ENCODE peak calls at places on chromosomes 1 and 21, in six cellular contexts. R is IMR-90; K is psoas muscle; S is CD4-positive, CD25-positive, alpha-beta regulatory T cell; B is Caco-2; W is neural progenitor cell. V is an unnamed sample. For H3K36me3 and H3K4me1, the result is how much of the 10 kb centered on the place peaks cover.

GRCh38 chr1:202810193-202810614 is 550 bp upstream of the PCAT6 start:
- DNase-seq in B (no peak), R (no peak), W (no peak), K (no peak), S (no peak), V (no peak)

GRCh38 chr1:205247130-205247921 is 19.6 kb downstream of the TMCC2 start:
- DNase-seq in B (no peak), S (no peak), R (peak), K (peak), W (no peak), V (no peak)

GRCh38 chr1:226990133-226990716 is 50.1 kb downstream of the COQ8A start:
- DNase-seq in B (no peak), K (peak), W (no peak), S (peak), R (no peak), V (no peak)

GRCh38 chr1:55252942-55253589 is 37.9 kb upstream of the USP24 start:
- DNase-seq in S (no peak), W (no peak), B (no peak), R (no peak), K (no peak), V (no peak)

GRCh38 chr1:25503551-25504426 is 39.6 kb upstream of the LDLRAP1 start:
- DNase-seq in S (peak), K (peak), B (peak), R (no peak), W (peak), V (peak)

GRCh38 chr1:10772711-10773110 is 23.7 kb downstream of the CASZ1 start:
- DNase-seq in B (no peak), S (no peak), R (no peak), K (peak), W (no peak), V (no peak)

GRCh38 chr1:207844374-207844773 is 66.6 kb downstream of the CD34 start:
- DNase-seq in B (no peak), W (no peak), S (no peak), K (no peak), R (no peak), V (no peak)

GRCh38 chr1:244075247-244075722 is 24.2 kb downstream of the ZBTB18 start:
- DNase-seq in R (no peak), K (no peak), S (peak), B (no peak), W (no peak), V (no peak)

GRCh38 chr1:182507685-182508084 is 57.7 kb downstream of the RGSL1 start:
- DNase-seq in B (no peak), W (no peak), R (no peak), K (no peak), S (no peak), V (no peak)

GRCh38 chr1:231731262-231731661 is 104.7 kb downstream of the DISC1 start:
- DNase-seq in B (no peak), K (no peak), R (no peak), W (no peak), S (no peak), V (no peak)

GRCh38 chr1:239786464-239786863 is 305.2 kb upstream of the FMN2 start:
- DNase-seq in B (no peak), S (no peak), K (no peak), W (peak), R (no peak), V (no peak)

GRCh38 chr1:230848235-230848634 is 20.1 kb downstream of the C1orf198 start:
- DNase-seq in R (no peak), W (no peak), K (no peak), S (no peak), B (no peak), V (no peak)

GRCh38 chr1:232221790-232222499 is 408.0 kb downstream of the SIPA1L2 start:
- DNase-seq in R (peak), K (no peak), S (no peak), W (no peak), B (no peak), V (no peak)

GRCh38 chr1:154696001-154696400 is 88.0 kb upstream of the ADAR start:
- DNase-seq in R (no peak), K (no peak), W (peak), S (no peak), B (no peak), V (no peak)

GRCh38 chr21:33909756-33910155 is 5.8 kb downstream of the ATP5PO start:
- DNase-seq in K (no peak), B (no peak), W (no peak), R (no peak), S (no peak), V (no peak)
- H3K36me3 ChIP-seq in K (under half), B (under half), W (under half), R (under half), S (half or more), V (half or more)

GRCh38 chr21:45359451-45360217 is 45.3 kb upstream of the COL18A1 start:
- DNase-seq in W (peak), K (peak), S (no peak), R (no peak), B (no peak), V (no peak)

GRCh38 chr21:45358711-45359310 is 46.2 kb upstream of the COL18A1 start:
- DNase-seq in W (peak), R (no peak), K (peak), S (no peak), B (no peak), V (no peak)

GRCh38 chr21:45357436-45358260 is 47.3 kb upstream of the COL18A1 start:
- DNase-seq in K (peak), R (no peak), S (no peak), B (peak), W (peak), V (no peak)

GRCh38 chr21:45356653-45357435 is 48.1 kb upstream of the COL18A1 start:
- DNase-seq in B (peak), R (no peak), W (peak), K (no peak), S (no peak), V (no peak)

GRCh38 chr21:45358261-45358670 is 46.7 kb upstream of the COL18A1 start:
- DNase-seq in S (no peak), K (peak), W (no peak), B (no peak), R (no peak), V (no peak)
- H3K4me1 ChIP-seq in S (under half), K (under half), W (half or more), B (half or more), R (under half), V (under half)

GRCh38 chr1:52857443-52857842 is 14.9 kb downstream of the ZYG11A start:
- DNase-seq in W (no peak), R (peak), S (no peak), K (no peak), B (no peak), V (no peak)
- H3K36me3 ChIP-seq in W (under half), R (under half), S (under half), K (under half), B (under half), V (under half)

GRCh38 chr1:174818951-174819350 is 180.8 kb upstream of the CACYBP start:
- DNase-seq in R (peak), S (no peak), K (no peak), B (no peak), W (no peak), V (no peak)

GRCh38 chr1:174812656-174813055 is 187.1 kb upstream of the CACYBP start:
- DNase-seq in B (peak), R (peak), W (peak), S (no peak), K (no peak), V (no peak)

GRCh38 chr1:174818014-174818616 is 181.6 kb upstream of the CACYBP start:
- DNase-seq in W (no peak), S (no peak), R (no peak), K (no peak), B (no peak), V (no peak)

GRCh38 chr1:174815036-174815435 is 184.7 kb upstream of the CACYBP start:
- DNase-seq in K (no peak), R (peak), S (no peak), W (no peak), B (no peak), V (no peak)

DNA sequence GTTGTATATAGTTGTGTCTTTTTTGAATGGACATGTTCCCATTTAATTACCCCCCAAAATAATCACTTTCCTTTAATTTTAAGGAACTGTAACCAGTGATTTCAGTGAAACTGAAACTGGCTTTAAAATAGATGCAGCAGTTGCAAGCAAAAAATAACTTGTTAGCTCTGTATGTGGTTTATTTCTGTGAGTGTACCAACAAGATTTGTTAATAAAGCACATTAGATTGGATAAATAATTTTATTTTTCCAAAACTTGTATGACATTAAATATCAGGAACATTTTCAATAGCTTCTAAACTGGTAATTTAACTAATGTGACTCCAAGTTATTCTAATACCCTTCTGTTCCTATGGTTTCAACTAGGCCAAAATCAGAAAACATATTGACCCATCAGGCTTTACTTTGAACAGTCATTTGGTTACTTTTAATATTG is 184.3 kb upstream of the CACYBP start:
- DNase-seq in R (no peak), B (no peak), W (no peak), S (no peak), K (no peak), V (no peak)
- H3K4me1 ChIP-seq in R (under half), B (under half), W (under half), S (under half), K (under half), V (under half)

GRCh38 chr1:156945881-156946661 is 25.6 kb downstream of the LRRC71 start:
- DNase-seq in S (no peak), B (no peak), W (no peak), R (peak), K (peak), V (no peak)
- H3K36me3 ChIP-seq in S (half or more), B (under half), W (under half), R (half or more), K (under half), V (under half)

DNA sequence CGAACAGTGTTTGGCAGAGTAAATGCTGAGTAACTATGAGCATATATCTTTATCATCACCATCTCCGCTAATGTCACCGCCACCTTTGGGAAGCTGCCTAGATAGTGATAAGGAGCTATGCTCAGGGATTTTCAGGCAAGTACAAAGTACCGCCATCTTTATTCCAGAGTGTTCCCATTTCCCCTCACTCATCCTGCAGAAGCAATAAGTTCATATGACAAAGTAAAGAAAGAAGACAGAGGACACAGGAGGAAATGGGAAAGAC is 89.6 kb downstream of the TGFBR3 start:
- DNase-seq in W (no peak), R (no peak), B (no peak), K (no peak), S (no peak), V (no peak)
- H3K4me1 ChIP-seq in W (under half), R (under half), B (under half), K (under half), S (under half), V (under half)

GRCh38 chr1:180098242-180098995 is 56.2 kb upstream of the QSOX1 start:
- DNase-seq in K (no peak), W (no peak), R (peak), B (no peak), S (no peak), V (no peak)
- H3K36me3 ChIP-seq in K (under half), W (under half), R (under half), B (under half), S (half or more), V (under half)

GRCh38 chr21:15319727-15320126 is 254.9 kb upstream of the NRIP1 start:
- DNase-seq in K (no peak), R (no peak), B (no peak), W (no peak), S (no peak), V (no peak)
- H3K4me1 ChIP-seq in K (under half), R (under half), B (under half), W (under half), S (under half), V (under half)

DNA sequence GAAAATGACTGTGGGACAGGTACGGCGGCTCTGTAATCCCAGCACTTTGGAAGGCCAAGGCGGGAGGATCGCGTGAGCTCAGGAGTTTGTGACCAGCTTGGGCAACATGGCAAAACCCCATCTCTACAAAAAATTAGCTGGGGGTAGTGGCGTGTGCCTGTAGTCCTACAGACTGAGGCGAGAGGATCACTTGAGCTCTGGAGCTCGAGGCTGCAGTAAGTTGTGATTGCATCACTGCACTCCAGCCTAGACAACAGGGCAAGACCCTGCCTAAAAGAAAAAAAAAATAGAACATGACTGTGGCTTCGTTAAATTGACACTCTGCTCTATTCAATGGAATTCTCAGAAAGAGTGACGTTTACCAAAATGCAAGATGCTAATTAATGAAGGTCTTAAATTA is 3.9 kb upstream of the DBT start:
- DNase-seq in S (no peak), K (no peak), R (no peak), B (no peak), W (no peak), V (no peak)
- H3K36me3 ChIP-seq in S (under half), K (under half), R (under half), B (under half), W (under half), V (under half)

DNA sequence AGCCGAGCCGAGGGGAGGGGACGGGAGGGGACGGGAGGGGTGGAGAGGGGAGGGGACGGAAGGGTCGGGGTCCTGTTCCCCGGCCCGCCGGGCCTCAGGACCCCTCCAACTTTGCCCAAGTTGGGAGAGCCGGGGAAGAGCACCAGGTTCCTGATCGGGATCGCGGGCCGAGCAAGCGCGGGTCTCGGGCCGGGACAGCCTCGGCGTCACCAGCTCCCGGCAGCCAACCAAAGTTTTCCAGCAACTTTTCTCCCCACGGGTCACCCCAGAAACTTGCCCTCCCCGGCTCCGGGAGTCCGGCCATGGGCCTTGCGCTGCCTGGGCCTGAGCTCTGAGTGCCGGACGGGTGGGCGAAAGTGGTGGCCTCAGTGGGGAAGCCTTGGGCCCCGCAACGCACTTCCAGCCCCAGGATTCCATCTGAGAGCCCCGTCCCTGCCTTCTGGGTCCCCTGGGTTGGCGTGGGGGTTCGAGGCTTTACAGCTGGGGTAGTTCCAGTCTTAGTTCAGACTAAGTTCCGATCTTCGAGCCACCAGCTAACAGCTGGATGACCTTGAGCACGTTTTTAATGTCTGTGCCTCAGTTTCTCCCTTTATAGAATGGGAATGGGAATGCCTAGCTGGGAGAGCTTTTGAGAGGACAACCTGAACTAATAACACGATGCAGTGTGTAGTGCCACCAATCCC is 458 bp downstream of the ZC3H12A start:
- DNase-seq in B (no peak), W (no peak), S (peak), R (no peak), K (peak), V (no peak)
- H3K4me1 ChIP-seq in B (under half), W (under half), S (half or more), R (half or more), K (half or more), V (under half)